ENCODE peak calls at places on chromosomes 13 and 19, in five cellular contexts. L is KBM-7, B is GM03348, C is T-helper 17 cell, W is T-helper 1 cell. R is an unnamed sample.

GRCh38 chr19:37007587-37008220 is 70.5 kb upstream of the ZNF420 start:
- DNase-seq in L (no peak), B (peak), C (no peak), W (no peak), R (peak)

GRCh38 chr19:793775-794174 is 3.5 kb upstream of the PTBP1 start:
- DNase-seq in L (no peak), B (no peak), C (no peak), W (no peak), R (no peak)

GRCh38 chr13:28059214-28059613 is 41.2 kb downstream of the FLT3 start:
- DNase-seq in L (peak), B (peak), C (no peak), W (peak), R (peak)

GRCh38 chr13:40666905-40667621 is 622 bp upstream of the FOXO1 start:
- DNase-seq in L (peak), B (peak), C (peak), W (peak), R (no peak)

GRCh38 chr19:54153731-54154326 is 5.7 kb downstream of the LENG1 start:
- DNase-seq in L (no peak), B (no peak), C (no peak), W (no peak), R (no peak)

GRCh38 chr13:85497652-85498051 is 301.6 kb downstream of the SLITRK6 start:
- DNase-seq in L (no peak), B (peak), C (no peak), W (no peak), R (no peak)

GRCh38 chr19:44807652-44808462 is 1.0 kb upstream of the BCAM start:
- DNase-seq in L (no peak), B (peak), C (no peak), W (no peak), R (no peak)

GRCh38 chr19:46840157-46840942 is 10.3 kb downstream of the AP2S1 start:
- DNase-seq in L (peak), B (peak), C (peak), W (peak), R (peak)

GRCh38 chr13:102138635-102139225 is 263.1 kb downstream of the FGF14 start:
- DNase-seq in L (no peak), B (no peak), C (no peak), W (no peak), R (no peak)

GRCh38 chr19:22945560-22945959 is 57.4 kb downstream of the ZNF728 start:
- DNase-seq in L (peak), B (no peak), C (no peak), W (no peak), R (no peak)

GRCh38 chr19:54481326-54481930 is 8.3 kb upstream of the CDC42EP5 start:
- DNase-seq in L (peak), B (peak), C (no peak), W (no peak), R (no peak)

GRCh38 chr19:11091343-11092153 is 2.3 kb downstream of the LDLR start:
- DNase-seq in L (peak), B (peak), C (peak), W (peak), R (peak)

GRCh38 chr19:35355851-35356460 is 2.3 kb upstream of the FFAR3 start:
- DNase-seq in L (no peak), B (no peak), C (no peak), W (no peak), R (no peak)

GRCh38 chr13:84192125-84192524 is 309.9 kb upstream of the SLITRK1 start:
- DNase-seq in L (no peak), B (peak), C (no peak), W (no peak), R (no peak)

GRCh38 chr13:79340490-79340889 is 65.6 kb downstream of the RBM26 start:
- DNase-seq in L (no peak), B (no peak), C (no peak), W (no peak), R (no peak)

GRCh38 chr19:17001603-17002183 is 24.9 kb downstream of the CPAMD8 start:
- DNase-seq in L (no peak), B (no peak), C (peak), W (peak), R (peak)

GRCh38 chr19:10419200-10419645 is 1.1 kb upstream of the PDE4A start:
- DNase-seq in L (no peak), B (no peak), C (no peak), W (no peak), R (no peak)

GRCh38 chr19:1064661-1065605 is 2.0 kb upstream of the ARHGAP45 start:
- DNase-seq in L (peak), B (peak), C (peak), W (peak), R (peak)

GRCh38 chr19:38047048-38047435 is 140.0 kb downstream of the SIPA1L3 start:
- DNase-seq in L (no peak), B (no peak), C (no peak), W (no peak), R (no peak)

GRCh38 chr19:12913011-12913561 is 6.0 kb downstream of the SYCE2 start:
- DNase-seq in L (peak), B (peak), C (no peak), W (no peak), R (no peak)

GRCh38 chr13:20566424-20566916 is 487 bp upstream of the IFT88 start:
- DNase-seq in L (no peak), B (no peak), C (no peak), W (no peak), R (no peak)

GRCh38 chr13:113926951-113927660 is 46.8 kb downstream of the C13orf46 start:
- DNase-seq in L (no peak), B (no peak), C (no peak), W (no peak), R (no peak)

GRCh38 chr13:23599083-23599925 is 29.1 kb downstream of the TNFRSF19 start:
- DNase-seq in L (no peak), B (no peak), C (no peak), W (no peak), R (no peak)

GRCh38 chr19:34383599-34383998 is 18.6 kb downstream of the GPI start:
- DNase-seq in L (no peak), B (no peak), C (no peak), W (no peak), R (no peak)

GRCh38 chr13:19769854-19770253 is 12.9 kb downstream of the PSPC1 start:
- DNase-seq in L (no peak), B (no peak), C (no peak), W (no peak), R (no peak)

GRCh38 chr19:19524053-19524452 is 4.7 kb upstream of the YJEFN3 start:
- DNase-seq in L (no peak), B (no peak), C (no peak), W (no peak), R (no peak)

R was measured in T follicular helper cell.